ENCODE peak calls at places on chromosomes 2 and 18, in four cellular contexts. N, X, O and V are unnamed samples.

GRCh38 chr2:238247002-238247822 is 7.4 kb upstream of the HES6 start:
- DNase-seq in N (no peak), X (no peak), O (no peak), V (no peak)

GRCh38 chr18:22463076-22463475 is 45.4 kb upstream of the CTAGE1 start:
- DNase-seq in N (no peak), X (no peak), O (no peak), V (no peak)

GRCh38 chr2:239441261-239441701 is 40.5 kb upstream of the HDAC4 start:
- DNase-seq in N (no peak), X (no peak), O (no peak), V (no peak)

GRCh38 chr2:46082531-46083485 is 214.4 kb upstream of the EPAS1 start:
- DNase-seq in N (peak), X (no peak), O (no peak), V (no peak)

GRCh38 chr2:230762317-230762896 is 49.8 kb downstream of the CAB39 start:
- DNase-seq in N (no peak), X (peak), O (peak), V (peak)

GRCh38 chr18:58848685-58849084 is 16.0 kb upstream of the ZNF532 start:
- DNase-seq in N (peak), X (peak), O (no peak), V (peak)

GRCh38 chr2:217943379-217944321 is 59.1 kb downstream of the TNS1 start:
- DNase-seq in N (peak), X (peak), O (no peak), V (peak)

GRCh38 chr2:35858216-35858615 is 497.4 kb upstream of the CRIM1 start:
- DNase-seq in N (no peak), X (no peak), O (no peak), V (no peak)

GRCh38 chr2:7744827-7745226 is 827.6 kb downstream of the RNF144A start:
- DNase-seq in N (peak), X (no peak), O (no peak), V (no peak)

GRCh38 chr18:8142932-8143331 is 466.3 kb upstream of the RAB12 start:
- DNase-seq in N (no peak), X (no peak), O (no peak), V (no peak)

GRCh38 chr18:21184396-21184996 is 57.5 kb upstream of the GREB1L start:
- DNase-seq in N (no peak), X (no peak), O (no peak), V (no peak)

GRCh38 chr2:104408266-104408665 is 445.6 kb upstream of the POU3F3 start:
- DNase-seq in N (no peak), X (no peak), O (no peak), V (peak)

GRCh38 chr2:237281900-237282306 is 132.1 kb downstream of the COL6A3 start:
- DNase-seq in N (peak), X (no peak), O (no peak), V (no peak)

GRCh38 chr2:9982248-9982647 is 30.8 kb downstream of the GRHL1 start:
- DNase-seq in N (peak), X (no peak), O (no peak), V (no peak)

GRCh38 chr2:166384774-166385173 is 9.0 kb upstream of the SCN9A start:
- DNase-seq in N (peak), X (no peak), O (no peak), V (no peak)

GRCh38 chr2:222715729-222716128 is 44.3 kb downstream of the MOGAT1 start:
- DNase-seq in N (no peak), X (no peak), O (no peak), V (no peak)

GRCh38 chr2:24724111-24724775 is 68.9 kb downstream of the PTRHD1 start:
- DNase-seq in N (no peak), X (no peak), O (no peak), V (no peak)

GRCh38 chr2:143473206-143473605 is 344.0 kb downstream of the ARHGAP15 start:
- DNase-seq in N (peak), X (no peak), O (no peak), V (no peak)

DNA sequence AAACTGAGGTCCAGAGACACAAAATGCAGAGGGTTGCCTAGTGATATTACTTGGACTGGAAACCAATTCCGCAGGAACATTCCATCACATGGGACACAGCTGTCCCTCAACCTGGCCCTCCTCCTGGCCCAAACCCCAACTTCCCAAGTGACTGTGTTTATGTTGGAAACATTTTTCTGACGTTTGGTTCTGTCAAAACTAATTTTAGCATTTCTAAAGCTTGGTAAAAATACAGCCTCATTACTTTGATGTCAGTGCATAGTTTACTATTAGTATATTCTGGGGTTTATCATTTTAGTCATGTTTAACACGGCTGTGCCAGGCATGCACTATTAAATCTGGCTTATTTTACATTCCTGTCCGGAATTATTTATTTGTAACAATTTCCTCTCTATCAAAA is 69.9 kb downstream of the GLI2 start:
- DNase-seq in N (no peak), X (no peak), O (no peak), V (no peak)
- H3K56ac ChIP-seq in N (no peak), X (no peak), O (no peak), V (no peak)

GRCh38 chr2:215941726-215942125 is 71.6 kb downstream of the MREG start:
- DNase-seq in N (no peak), X (no peak), O (no peak), V (no peak)

GRCh38 chr2:215942194-215942593 is 71.2 kb downstream of the MREG start:
- DNase-seq in N (no peak), X (no peak), O (no peak), V (no peak)

GRCh38 chr2:215940645-215941184 is 72.6 kb downstream of the MREG start:
- DNase-seq in N (no peak), X (no peak), O (no peak), V (no peak)

GRCh38 chr2:215933141-215933540 is 80.2 kb downstream of the MREG start:
- DNase-seq in N (no peak), X (no peak), O (no peak), V (no peak)

DNA sequence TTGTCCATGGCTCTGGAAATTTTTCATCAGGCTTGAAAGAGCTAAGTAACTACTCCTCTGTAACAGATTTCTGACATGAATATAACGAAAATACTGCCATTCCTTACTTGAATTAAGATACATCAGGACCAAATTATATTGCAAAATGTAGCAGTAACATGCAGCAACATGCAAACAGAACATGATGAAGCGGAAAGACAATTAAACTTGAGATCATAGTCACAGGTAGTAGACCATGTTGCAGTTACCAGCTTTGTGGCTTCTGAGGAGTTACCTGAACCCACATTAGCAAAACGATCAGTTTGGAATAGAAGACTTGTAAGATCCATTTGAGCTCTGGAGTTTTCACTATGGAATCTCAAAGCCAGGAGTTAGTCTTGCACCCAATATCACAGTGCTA is 76.2 kb downstream of the MREG start:
- DNase-seq in N (no peak), X (no peak), O (no peak), V (no peak)
- H3K23ac ChIP-seq in N (no peak), X (no peak), O (no peak), V (no peak)

DNA sequence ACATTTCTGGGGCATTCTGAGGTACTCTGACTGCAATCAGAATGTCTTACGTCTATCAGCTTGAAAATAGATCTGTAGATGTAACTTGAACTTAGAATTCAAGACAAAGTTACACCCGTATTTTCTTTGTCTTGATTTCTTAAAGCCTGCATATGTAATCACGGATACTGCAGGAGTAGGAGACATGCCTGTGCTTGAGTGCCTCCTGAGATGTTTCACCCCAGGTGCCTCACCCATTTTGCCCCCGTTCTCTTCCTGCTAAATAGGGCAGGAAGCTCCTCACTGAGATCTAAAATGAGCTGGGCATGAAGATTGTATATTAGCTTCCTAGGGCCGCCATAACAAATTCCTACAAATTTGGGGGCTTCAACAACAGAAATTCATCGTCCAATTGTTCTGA is 131.9 kb downstream of the RDH14 start:
- DNase-seq in N (no peak), X (no peak), O (no peak), V (no peak)
- H3K56ac ChIP-seq in N (no peak), X (no peak), O (no peak), V (no peak)

DNA sequence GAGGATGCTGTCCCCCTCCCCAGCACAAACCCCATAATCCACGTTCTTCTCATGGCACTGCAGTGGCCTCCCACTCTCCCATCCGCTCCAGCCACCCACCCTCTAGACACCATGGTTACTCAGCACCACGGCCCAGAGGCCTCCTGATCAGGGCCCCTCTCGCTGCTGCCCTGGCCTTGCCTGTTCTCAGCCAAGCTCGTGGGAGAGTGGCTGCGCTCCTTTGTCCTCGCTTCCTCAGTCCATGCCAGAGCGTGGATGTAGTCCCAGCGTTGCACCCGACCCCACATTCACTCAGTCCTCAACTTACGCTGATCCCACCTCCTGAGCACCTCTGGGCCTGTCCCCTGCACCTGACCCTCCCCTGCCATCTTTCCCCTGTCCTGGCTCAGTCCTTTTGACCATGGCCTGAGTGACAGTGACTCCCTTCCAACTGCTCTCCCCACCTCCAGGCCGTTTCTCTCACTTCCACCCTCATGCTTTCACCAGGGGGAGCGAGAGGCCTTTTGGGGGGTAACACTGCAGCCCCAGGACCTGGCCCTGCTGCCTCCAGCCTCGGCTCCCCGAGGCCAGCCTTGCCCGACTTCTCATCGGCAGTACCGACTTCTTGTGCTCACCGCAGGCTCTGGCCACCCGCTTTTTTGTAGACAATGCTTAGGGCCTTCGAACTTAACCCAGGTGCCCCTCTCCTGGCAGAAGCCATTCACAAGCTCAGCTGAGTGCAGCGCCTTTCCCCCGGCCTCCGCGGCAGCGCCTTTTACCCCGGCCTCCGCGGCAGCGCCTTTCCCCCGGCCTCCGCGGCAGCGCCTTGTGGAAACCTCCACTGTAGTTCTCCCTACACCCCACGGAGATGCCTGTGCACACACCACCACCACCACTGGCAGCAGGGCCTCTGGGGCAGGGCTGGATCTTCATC is 131.4 kb downstream of the CLIP4 start:
- DNase-seq in N (no peak), X (no peak), O (no peak), V (no peak)
- H3K23ac ChIP-seq in N (no peak), X (no peak), O (no peak), V (no peak)

GRCh38 chr2:208568203-208568602 is 161.6 kb downstream of the PTH2R start:
- DNase-seq in N (no peak), X (no peak), O (no peak), V (no peak)

GRCh38 chr2:208571764-208572131 is 165.2 kb downstream of the PTH2R start:
- DNase-seq in N (no peak), X (no peak), O (no peak), V (no peak)

GRCh38 chr2:208570851-208571763 is 164.5 kb downstream of the PTH2R start:
- DNase-seq in N (no peak), X (no peak), O (no peak), V (no peak)

GRCh38 chr2:208570066-208570465 is 163.5 kb downstream of the PTH2R start:
- DNase-seq in N (no peak), X (no peak), O (no peak), V (no peak)

DNA sequence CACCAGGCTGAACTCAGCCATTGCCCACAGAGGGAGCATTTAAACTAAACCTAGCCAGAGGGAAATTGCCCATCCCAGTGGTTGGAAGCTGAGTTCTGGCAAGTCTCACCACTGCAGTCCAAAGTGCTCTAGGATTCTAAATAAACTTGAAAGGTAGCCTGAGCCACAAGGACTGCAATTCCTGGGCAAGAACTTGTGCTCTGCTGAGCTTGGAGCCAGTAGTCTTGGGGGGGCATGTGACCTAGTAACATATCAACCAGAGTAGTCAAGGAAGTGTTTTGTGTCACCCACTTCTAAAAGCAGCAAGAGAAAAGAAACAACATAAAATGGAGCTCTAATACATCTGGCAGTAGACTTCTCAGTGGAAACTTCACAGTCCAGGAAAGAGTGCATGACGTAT is 167.0 kb downstream of the PTH2R start:
- DNase-seq in N (no peak), X (no peak), O (no peak), V (no peak)
- H3K56ac ChIP-seq in N (no peak), X (no peak), O (no peak), V (no peak)

GRCh38 chr2:121073320-121074210 is 211.4 kb downstream of the TFCP2L1 start:
- DNase-seq in N (no peak), X (no peak), O (no peak), V (no peak)

GRCh38 chr2:121075641-121076500 is 209.1 kb downstream of the TFCP2L1 start:
- DNase-seq in N (no peak), X (peak), O (no peak), V (peak)

GRCh38 chr2:121076501-121076820 is 208.5 kb downstream of the TFCP2L1 start:
- DNase-seq in N (no peak), X (no peak), O (no peak), V (no peak)

GRCh38 chr2:121074322-121074932 is 210.6 kb downstream of the TFCP2L1 start:
- DNase-seq in N (no peak), X (peak), O (no peak), V (no peak)

DNA sequence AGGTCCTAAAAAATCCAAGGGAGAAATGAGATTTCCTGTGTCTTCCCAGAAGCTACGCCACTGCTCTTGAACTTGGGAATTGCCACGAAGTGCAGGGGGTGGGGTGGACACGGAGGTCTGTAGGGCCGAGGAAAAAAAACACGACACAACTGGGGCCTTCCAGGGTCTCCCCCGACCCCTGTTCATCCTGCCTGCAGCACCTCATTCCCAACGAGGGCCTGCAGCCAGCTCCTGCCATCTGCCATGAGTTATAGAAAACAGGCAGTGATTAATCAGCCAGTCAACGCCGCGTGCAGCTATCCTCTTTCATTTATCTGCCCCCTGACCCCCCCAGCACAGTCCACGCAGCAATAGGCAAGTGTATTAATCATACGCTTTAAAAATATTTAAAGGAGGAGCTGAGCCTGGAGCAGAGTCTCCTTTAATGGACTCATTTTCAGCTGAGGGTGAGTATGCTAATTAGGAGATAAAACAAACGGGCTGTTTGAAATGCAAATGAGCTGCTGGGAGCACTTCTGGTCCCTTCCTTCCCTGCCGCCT is 209.9 kb downstream of the TFCP2L1 start:
- DNase-seq in N (peak), X (peak), O (peak), V (peak)
- H3K23ac ChIP-seq in N (no peak), X (no peak), O (no peak), V (no peak)

GRCh38 chr2:42938671-42939370 is 146.4 kb upstream of the HAAO start:
- DNase-seq in N (no peak), X (no peak), O (no peak), V (no peak)

GRCh38 chr2:42936632-42936996 is 144.2 kb upstream of the HAAO start:
- DNase-seq in N (no peak), X (no peak), O (no peak), V (no peak)

GRCh38 chr2:42939411-42940206 is 147.2 kb upstream of the HAAO start:
- DNase-seq in N (no peak), X (no peak), O (no peak), V (no peak)

GRCh38 chr2:42935692-42936631 is 143.6 kb upstream of the HAAO start:
- DNase-seq in N (no peak), X (no peak), O (no peak), V (no peak)

DNA sequence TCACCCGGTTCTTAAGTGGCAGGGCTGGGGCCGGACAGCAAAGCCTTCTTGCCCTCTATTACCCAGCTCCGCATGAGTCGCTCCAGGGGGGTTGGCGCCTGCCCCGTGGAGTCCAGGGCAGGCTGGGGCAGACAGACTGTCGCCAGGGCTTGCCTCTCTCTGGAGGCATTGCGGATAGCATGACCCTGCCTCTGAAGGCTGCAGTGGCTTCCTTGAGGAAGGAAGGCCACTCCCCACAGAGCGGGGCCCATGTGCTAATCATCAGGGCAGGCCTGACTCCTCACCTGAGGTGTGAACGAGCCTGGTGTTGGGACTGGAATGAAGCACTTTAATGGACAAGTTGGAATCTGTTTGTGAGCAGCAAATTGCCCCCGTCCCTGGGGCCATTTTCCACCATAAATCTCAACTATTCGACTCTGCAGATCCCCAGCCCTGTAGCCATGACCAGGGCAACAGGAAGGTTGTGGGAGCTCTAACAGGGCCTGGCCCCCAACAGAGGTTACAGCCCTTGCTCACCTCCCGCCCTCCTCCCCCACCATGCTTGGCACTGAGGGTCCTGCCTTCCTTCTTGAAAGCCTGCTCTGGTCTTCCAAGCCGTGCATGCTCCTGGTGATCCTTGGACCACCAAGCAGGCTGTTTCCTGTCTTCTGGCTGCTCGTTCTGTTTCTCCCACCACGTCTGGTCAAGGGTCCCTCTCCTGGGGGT is 144.9 kb upstream of the HAAO start:
- DNase-seq in N (no peak), X (no peak), O (no peak), V (peak)
- H3K56ac ChIP-seq in N (no peak), X (no peak), O (no peak), V (peak)

GRCh38 chr2:195590866-195591215 is 66.2 kb upstream of the SLC39A10 start:
- DNase-seq in N (no peak), X (no peak), O (no peak), V (no peak)
- H3K23ac ChIP-seq in N (no peak), X (no peak), O (no peak), V (no peak)